ENCODE peak calls at places on chromosomes 7 and 10, in seven cellular contexts. One of them, this sample, is unnamed.
A peak's percentile ranks its signal among the peaks of the same experiment; 100 is the strongest.

GRCh38 chr10:46557319-46558140 is 1.1 kb upstream of the GPRIN2 start:
- DNase-seq in activated T-cell treated with anti-CD3 and anti-CD28 coated beads, Interleukin-2, amount 50 U/mL, for 48 hours: peak; percentile 16
- DNase-seq in fibroblast of lung: no peak
- DNase-seq in pancreas: peak; percentile 27
- DNase-seq in T-helper 1 cell: no peak
- DNase-seq in GM20000: no peak
- DNase-seq in stimulated activated CD8-positive, alpha-beta memory T cell treated with anti-CD3 and anti-CD28 coated beads, Interleukin-2, amount 100 ng/mL, for 1 hour: no peak
- DNase-seq in this sample: peak; percentile 13

GRCh38 chr10:111354859-111355258 is 278.0 kb downstream of the ADRA2A start:
- DNase-seq in activated T-cell treated with anti-CD3 and anti-CD28 coated beads, Interleukin-2, amount 50 U/mL, for 48 hours: no peak
- DNase-seq in fibroblast of lung: no peak
- DNase-seq in pancreas: no peak
- DNase-seq in T-helper 1 cell: no peak
- DNase-seq in GM20000: no peak
- DNase-seq in stimulated activated CD8-positive, alpha-beta memory T cell treated with anti-CD3 and anti-CD28 coated beads, Interleukin-2, amount 100 ng/mL, for 1 hour: no peak
- DNase-seq in this sample: no peak

GRCh38 chr10:96974348-96974747 is 142.2 kb downstream of the LCOR start:
- DNase-seq in activated T-cell treated with anti-CD3 and anti-CD28 coated beads, Interleukin-2, amount 50 U/mL, for 48 hours: no peak
- DNase-seq in fibroblast of lung: no peak
- DNase-seq in pancreas: no peak
- DNase-seq in T-helper 1 cell: no peak
- DNase-seq in GM20000: no peak
- DNase-seq in stimulated activated CD8-positive, alpha-beta memory T cell treated with anti-CD3 and anti-CD28 coated beads, Interleukin-2, amount 100 ng/mL, for 1 hour: no peak
- DNase-seq in this sample: no peak

GRCh38 chr10:80200687-80201086 is 4.7 kb downstream of the ANXA11 start:
- DNase-seq in activated T-cell treated with anti-CD3 and anti-CD28 coated beads, Interleukin-2, amount 50 U/mL, for 48 hours: no peak
- DNase-seq in fibroblast of lung: no peak
- DNase-seq in pancreas: no peak
- DNase-seq in T-helper 1 cell: no peak
- DNase-seq in GM20000: no peak
- DNase-seq in stimulated activated CD8-positive, alpha-beta memory T cell treated with anti-CD3 and anti-CD28 coated beads, Interleukin-2, amount 100 ng/mL, for 1 hour: no peak
- DNase-seq in this sample: no peak

GRCh38 chr10:96512524-96512991 is 1.2 kb downstream of the TLL2 start:
- DNase-seq in activated T-cell treated with anti-CD3 and anti-CD28 coated beads, Interleukin-2, amount 50 U/mL, for 48 hours: peak; percentile 39
- DNase-seq in fibroblast of lung: peak; percentile 14
- DNase-seq in pancreas: peak; percentile 33
- DNase-seq in T-helper 1 cell: no peak
- DNase-seq in GM20000: peak; percentile 36
- DNase-seq in stimulated activated CD8-positive, alpha-beta memory T cell treated with anti-CD3 and anti-CD28 coated beads, Interleukin-2, amount 100 ng/mL, for 1 hour: no peak
- DNase-seq in this sample: no peak

GRCh38 chr7:138564365-138564764 is 104.3 kb downstream of the TRIM24 start:
- DNase-seq in activated T-cell treated with anti-CD3 and anti-CD28 coated beads, Interleukin-2, amount 50 U/mL, for 48 hours: no peak
- DNase-seq in fibroblast of lung: no peak
- DNase-seq in pancreas: no peak
- DNase-seq in T-helper 1 cell: no peak
- DNase-seq in GM20000: no peak
- DNase-seq in stimulated activated CD8-positive, alpha-beta memory T cell treated with anti-CD3 and anti-CD28 coated beads, Interleukin-2, amount 100 ng/mL, for 1 hour: no peak
- DNase-seq in this sample: no peak

GRCh38 chr10:10824611-10825148 is 193.0 kb upstream of the CELF2 start:
- DNase-seq in activated T-cell treated with anti-CD3 and anti-CD28 coated beads, Interleukin-2, amount 50 U/mL, for 48 hours: no peak
- DNase-seq in fibroblast of lung: peak; percentile 94
- DNase-seq in pancreas: no peak
- DNase-seq in T-helper 1 cell: no peak
- DNase-seq in GM20000: no peak
- DNase-seq in stimulated activated CD8-positive, alpha-beta memory T cell treated with anti-CD3 and anti-CD28 coated beads, Interleukin-2, amount 100 ng/mL, for 1 hour: no peak
- DNase-seq in this sample: no peak

GRCh38 chr10:32171213-32171612 is 115.0 kb upstream of the KIF5B start:
- DNase-seq in activated T-cell treated with anti-CD3 and anti-CD28 coated beads, Interleukin-2, amount 50 U/mL, for 48 hours: no peak
- DNase-seq in fibroblast of lung: no peak
- DNase-seq in pancreas: peak; percentile 83
- DNase-seq in T-helper 1 cell: no peak
- DNase-seq in GM20000: no peak
- DNase-seq in stimulated activated CD8-positive, alpha-beta memory T cell treated with anti-CD3 and anti-CD28 coated beads, Interleukin-2, amount 100 ng/mL, for 1 hour: no peak
- DNase-seq in this sample: no peak

GRCh38 chr10:101217450-101218281 is 11.6 kb downstream of the LBX1 start:
- DNase-seq in activated T-cell treated with anti-CD3 and anti-CD28 coated beads, Interleukin-2, amount 50 U/mL, for 48 hours: peak; percentile 62
- DNase-seq in fibroblast of lung: peak; percentile 30
- DNase-seq in pancreas: no peak
- DNase-seq in T-helper 1 cell: no peak
- DNase-seq in GM20000: peak; percentile 50
- DNase-seq in stimulated activated CD8-positive, alpha-beta memory T cell treated with anti-CD3 and anti-CD28 coated beads, Interleukin-2, amount 100 ng/mL, for 1 hour: no peak
- DNase-seq in this sample: no peak

GRCh38 chr10:23106508-23106907 is 11.1 kb downstream of the MSRB2 start:
- DNase-seq in activated T-cell treated with anti-CD3 and anti-CD28 coated beads, Interleukin-2, amount 50 U/mL, for 48 hours: no peak
- DNase-seq in fibroblast of lung: no peak
- DNase-seq in pancreas: no peak
- DNase-seq in T-helper 1 cell: no peak
- DNase-seq in GM20000: no peak
- DNase-seq in stimulated activated CD8-positive, alpha-beta memory T cell treated with anti-CD3 and anti-CD28 coated beads, Interleukin-2, amount 100 ng/mL, for 1 hour: no peak
- DNase-seq in this sample: no peak

GRCh38 chr7:152411389-152411788 is 24.4 kb downstream of the KMT2C start:
- DNase-seq in activated T-cell treated with anti-CD3 and anti-CD28 coated beads, Interleukin-2, amount 50 U/mL, for 48 hours: no peak
- DNase-seq in fibroblast of lung: no peak
- DNase-seq in pancreas: no peak
- DNase-seq in T-helper 1 cell: no peak
- DNase-seq in GM20000: no peak
- DNase-seq in stimulated activated CD8-positive, alpha-beta memory T cell treated with anti-CD3 and anti-CD28 coated beads, Interleukin-2, amount 100 ng/mL, for 1 hour: no peak
- DNase-seq in this sample: no peak

GRCh38 chr7:39948932-39949928 is 826 bp upstream of the CDK13 start:
- DNase-seq in activated T-cell treated with anti-CD3 and anti-CD28 coated beads, Interleukin-2, amount 50 U/mL, for 48 hours: peak; percentile 98
- DNase-seq in fibroblast of lung: peak; percentile 100
- DNase-seq in pancreas: peak; percentile 98
- DNase-seq in T-helper 1 cell: peak; percentile 96
- DNase-seq in GM20000: peak; percentile 93
- DNase-seq in stimulated activated CD8-positive, alpha-beta memory T cell treated with anti-CD3 and anti-CD28 coated beads, Interleukin-2, amount 100 ng/mL, for 1 hour: peak; percentile 97
- DNase-seq in this sample: peak; percentile 92

GRCh38 chr7:4765776-4766490 is 9.5 kb upstream of the AP5Z1 start:
- DNase-seq in activated T-cell treated with anti-CD3 and anti-CD28 coated beads, Interleukin-2, amount 50 U/mL, for 48 hours: no peak
- DNase-seq in fibroblast of lung: no peak
- DNase-seq in pancreas: no peak
- DNase-seq in T-helper 1 cell: no peak
- DNase-seq in GM20000: no peak
- DNase-seq in stimulated activated CD8-positive, alpha-beta memory T cell treated with anti-CD3 and anti-CD28 coated beads, Interleukin-2, amount 100 ng/mL, for 1 hour: no peak
- DNase-seq in this sample: no peak

GRCh38 chr7:22267989-22268615 is 88.9 kb downstream of the RAPGEF5 start:
- DNase-seq in activated T-cell treated with anti-CD3 and anti-CD28 coated beads, Interleukin-2, amount 50 U/mL, for 48 hours: no peak
- DNase-seq in fibroblast of lung: no peak
- DNase-seq in pancreas: no peak
- DNase-seq in T-helper 1 cell: no peak
- DNase-seq in GM20000: no peak
- DNase-seq in stimulated activated CD8-positive, alpha-beta memory T cell treated with anti-CD3 and anti-CD28 coated beads, Interleukin-2, amount 100 ng/mL, for 1 hour: no peak
- DNase-seq in this sample: no peak

GRCh38 chr7:2939193-2939885 is 95.2 kb upstream of the GNA12 start:
- DNase-seq in activated T-cell treated with anti-CD3 and anti-CD28 coated beads, Interleukin-2, amount 50 U/mL, for 48 hours: no peak
- DNase-seq in fibroblast of lung: no peak
- DNase-seq in pancreas: no peak
- DNase-seq in T-helper 1 cell: no peak
- DNase-seq in GM20000: no peak
- DNase-seq in stimulated activated CD8-positive, alpha-beta memory T cell treated with anti-CD3 and anti-CD28 coated beads, Interleukin-2, amount 100 ng/mL, for 1 hour: no peak
- DNase-seq in this sample: no peak